ENCODE peak calls at places on chromosomes 3 and 15, in ten cellular contexts. M, Y, I, L, P, B, Z, R, W and A are unnamed samples.

GRCh38 chr3:166471074-166471753 is 634.0 kb upstream of the BCHE start:
- DNase-seq in M (no peak), Y (no peak), I (no peak), L (no peak), P (no peak), B (no peak), Z (no peak), R (no peak), W (no peak), A (no peak)

GRCh38 chr3:11832964-11833621 is 13.6 kb downstream of the TAMM41 start:
- DNase-seq in M (no peak), Y (no peak), I (no peak), L (peak; percentile 8), P (no peak), B (no peak), Z (no peak), R (no peak), W (no peak), A (no peak)

GRCh38 chr3:10327592-10327991 is 6.7 kb upstream of the SEC13 start:
- DNase-seq in M (no peak), Y (no peak), I (no peak), L (no peak), P (no peak), B (no peak), Z (no peak), R (no peak), W (no peak), A (no peak)

GRCh38 chr3:168847293-168847883 is 751.7 kb upstream of the GOLIM4 start:
- DNase-seq in M (peak; percentile 2), Y (no peak), I (no peak), L (peak; percentile 24), P (no peak), B (peak; percentile 66), Z (no peak), R (peak; percentile 66), W (peak; percentile 26), A (no peak)

GRCh38 chr3:61626484-61626883 is 65.1 kb downstream of the PTPRG start:
- DNase-seq in M (no peak), Y (no peak), I (no peak), L (no peak), P (no peak), B (no peak), Z (no peak), R (no peak), W (no peak), A (no peak)

GRCh38 chr3:69869643-69870042 is 129.9 kb upstream of the SAMMSON start:
- DNase-seq in M (peak; percentile 92), Y (no peak), I (no peak), L (peak; percentile 67), P (no peak), B (peak; percentile 62), Z (no peak), R (no peak), W (no peak), A (no peak)

GRCh38 chr3:9785602-9786001 is 6.7 kb downstream of the TADA3 start:
- DNase-seq in M (no peak), Y (no peak), I (no peak), L (no peak), P (no peak), B (no peak), Z (no peak), R (no peak), W (no peak), A (no peak)

GRCh38 chr15:50241684-50242450 is 23.7 kb downstream of the HDC start:
- DNase-seq in M (no peak), Y (no peak), I (no peak), L (peak; percentile 73), P (no peak), B (no peak), Z (no peak), R (peak; percentile 39), W (no peak), A (no peak)

GRCh38 chr3:55782351-55782750 is 295.2 kb upstream of the WNT5A start:
- DNase-seq in M (no peak), Y (no peak), I (no peak), L (no peak), P (no peak), B (no peak), Z (no peak), R (no peak), W (no peak), A (no peak)

GRCh38 chr15:68640791-68641331 is 62.1 kb downstream of the CORO2B start:
- DNase-seq in M (no peak), Y (peak; percentile 66), I (peak; percentile 52), L (no peak), P (no peak), B (no peak), Z (no peak), R (peak; percentile 46), W (no peak), A (no peak)

GRCh38 chr3:112930771-112931170 is 44.1 kb downstream of the CD200R1 start:
- DNase-seq in M (no peak), Y (no peak), I (no peak), L (peak; percentile 21), P (no peak), B (no peak), Z (no peak), R (no peak), W (no peak), A (no peak)

GRCh38 chr3:39378092-39378491 is 5.1 kb upstream of the SLC25A38 start:
- DNase-seq in M (no peak), Y (no peak), I (peak; percentile 91), L (peak; percentile 11), P (no peak), B (peak; percentile 15), Z (peak; percentile 44), R (peak; percentile 22), W (no peak), A (no peak)

GRCh38 chr3:145698252-145698651 is 462.7 kb downstream of the PLOD2 start:
- DNase-seq in M (no peak), Y (no peak), I (no peak), L (no peak), P (no peak), B (no peak), Z (no peak), R (peak; percentile 43), W (no peak), A (no peak)

GRCh38 chr3:49120096-49120437 is 556 bp downstream of the USP19 start:
- DNase-seq in M (no peak), Y (no peak), I (no peak), L (peak; percentile 16), P (no peak), B (no peak), Z (peak; percentile 16), R (no peak), W (no peak), A (no peak)

GRCh38 chr3:49119439-49119838 is 1.2 kb downstream of the USP19 start:
- DNase-seq in M (no peak), Y (no peak), I (no peak), L (peak; percentile 33), P (no peak), B (no peak), Z (no peak), R (peak; percentile 34), W (no peak), A (no peak)

GRCh38 chr3:49122022-49122421 is 1.4 kb upstream of the USP19 start:
- DNase-seq in M (no peak), Y (no peak), I (no peak), L (no peak), P (no peak), B (no peak), Z (no peak), R (no peak), W (no peak), A (no peak)

GRCh38 chr3:49121244-49121671 is 635 bp upstream of the USP19 start:
- DNase-seq in M (no peak), Y (no peak), I (no peak), L (no peak), P (no peak), B (no peak), Z (no peak), R (no peak), W (no peak), A (no peak)

DNA sequence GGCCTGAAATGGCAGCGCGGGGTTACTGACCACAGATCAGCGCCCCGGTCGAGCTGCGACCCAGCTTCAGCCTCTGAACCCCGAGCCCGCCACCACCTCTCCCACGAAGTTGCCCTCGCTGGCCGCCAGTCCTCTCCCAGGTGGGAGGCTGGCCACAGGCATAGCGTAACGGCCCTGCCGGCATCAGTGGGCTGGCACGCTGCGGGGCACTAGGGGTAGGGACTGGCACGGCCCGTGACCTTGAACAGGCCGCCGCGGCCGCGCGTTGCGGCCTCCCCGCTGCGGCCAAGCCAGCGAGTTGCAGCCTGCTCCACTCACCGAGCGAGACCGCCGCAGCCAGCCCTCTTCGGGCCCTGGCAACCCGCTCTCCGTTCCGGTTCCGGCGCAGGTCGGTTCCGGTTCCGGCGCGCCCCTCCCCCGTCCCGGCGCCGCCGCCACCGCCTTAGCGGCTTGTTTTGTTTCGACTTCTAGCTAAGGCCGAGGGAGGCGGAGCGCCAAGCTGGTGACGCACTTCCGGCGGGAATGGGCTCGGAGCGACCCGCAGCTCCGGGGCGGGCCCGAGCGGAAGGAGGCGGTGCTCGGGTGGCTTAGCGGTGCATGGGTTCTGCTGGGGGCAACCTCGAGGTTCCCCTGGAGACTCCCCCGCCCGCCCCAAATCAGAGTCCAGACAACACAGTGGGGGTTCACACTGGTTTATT is at the start of gene USP19:
- DNase-seq in M (peak; percentile 80), Y (peak; percentile 98), I (peak; percentile 98), L (peak; percentile 90), P (no peak), B (peak; percentile 94), Z (peak; percentile 92), R (peak; percentile 92), W (peak; percentile 82), A (peak; percentile 91)
- TF ChIP-seq CTCF in M (no peak), Y (no peak), I (peak; percentile 12), L (no peak), P (no peak), B (no peak), Z (no peak), R (no peak), W (no peak), A (peak; percentile 13)

DNA sequence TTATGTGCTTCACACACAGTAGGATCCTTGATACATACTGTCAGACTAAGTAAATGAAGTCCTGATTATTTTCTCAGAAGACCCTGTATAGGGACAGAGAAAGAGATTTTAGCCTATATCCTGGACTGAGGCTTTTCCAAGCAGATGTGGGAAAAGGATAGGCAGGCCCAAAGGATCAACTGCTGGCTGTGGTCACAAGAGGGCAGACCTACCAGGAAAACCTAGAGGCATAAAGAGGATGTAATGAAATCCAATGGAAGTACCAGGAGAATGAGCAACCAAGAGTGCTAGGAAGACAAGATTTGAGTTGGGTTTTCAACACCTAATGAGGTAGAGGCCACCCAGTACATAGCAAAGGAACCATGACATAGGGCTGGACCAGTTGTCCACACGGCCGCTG is 23.1 kb downstream of the DCLK3 start:
- DNase-seq in M (no peak), Y (no peak), I (peak; percentile 70), L (no peak), P (no peak), B (no peak), Z (no peak), R (peak; percentile 28), W (no peak), A (no peak)
- TF ChIP-seq CTCF in M (peak; percentile 40), Y (no peak), I (peak; percentile 77), L (no peak), P (peak; percentile 19), B (peak; percentile 44), Z (no peak), R (peak; percentile 50), W (no peak), A (peak; percentile 43)

GRCh38 chr3:160929595-160929994 is 173.6 kb downstream of the PPM1L start:
- DNase-seq in M (no peak), Y (no peak), I (peak; percentile 58), L (peak; percentile 12), P (no peak), B (no peak), Z (no peak), R (no peak), W (no peak), A (no peak)
- TF ChIP-seq CTCF in M (peak; percentile 20), Y (no peak), I (peak; percentile 57), L (peak; percentile 14), P (peak; percentile 8), B (peak; percentile 8), Z (no peak), R (no peak), W (peak; percentile 33), A (no peak)

GRCh38 chr15:25408929-25409328 is 29.9 kb downstream of the UBE3A start:
- DNase-seq in M (no peak), Y (no peak), I (no peak), L (no peak), P (no peak), B (no peak), Z (no peak), R (no peak), W (no peak), A (no peak)
- TF ChIP-seq CTCF in M (no peak), Y (no peak), I (no peak), L (no peak), P (no peak), B (no peak), Z (no peak), R (no peak), W (no peak), A (no peak)